ENCODE peak calls at places on chromosomes 6 and 20, in six cellular contexts. One of them, this sample, is unnamed.

GRCh38 chr6:118485601-118486550 is 62.2 kb upstream of the PLN start:
- DNase-seq in mucosa of descending colon: no peak
- DNase-seq in left cardiac atrium: no peak
- DNase-seq in RWPE1: no peak
- DNase-seq in SK-N-SH: no peak
- DNase-seq in lower lobe of right lung: no peak
- DNase-seq in this sample: no peak

GRCh38 chr6:135062735-135063134 is 8.1 kb upstream of the HBS1L start:
- DNase-seq in mucosa of descending colon: no peak
- DNase-seq in left cardiac atrium: no peak
- DNase-seq in RWPE1: no peak
- DNase-seq in SK-N-SH: no peak
- DNase-seq in lower lobe of right lung: no peak
- DNase-seq in this sample: no peak

GRCh38 chr6:27839303-27840081 is 72.7 kb downstream of the OR2B2 start:
- DNase-seq in mucosa of descending colon: no peak
- DNase-seq in left cardiac atrium: peak; percentile 42
- DNase-seq in RWPE1: peak; percentile 61
- DNase-seq in SK-N-SH: peak; percentile 32
- DNase-seq in lower lobe of right lung: no peak
- DNase-seq in this sample: peak; percentile 68

GRCh38 chr6:131175559-131175958 is 40.3 kb downstream of the AKAP7 start:
- DNase-seq in mucosa of descending colon: no peak
- DNase-seq in left cardiac atrium: no peak
- DNase-seq in RWPE1: no peak
- DNase-seq in SK-N-SH: no peak
- DNase-seq in lower lobe of right lung: no peak
- DNase-seq in this sample: no peak

GRCh38 chr20:46621492-46621891 is 29.8 kb downstream of the SLC13A3 start:
- DNase-seq in mucosa of descending colon: no peak
- DNase-seq in left cardiac atrium: no peak
- DNase-seq in RWPE1: no peak
- DNase-seq in SK-N-SH: no peak
- DNase-seq in lower lobe of right lung: no peak
- DNase-seq in this sample: no peak

GRCh38 chr20:4720121-4720976 is 1.4 kb upstream of the PRND start:
- DNase-seq in mucosa of descending colon: peak; percentile 77
- DNase-seq in left cardiac atrium: peak; percentile 80
- DNase-seq in RWPE1: peak; percentile 87
- DNase-seq in SK-N-SH: peak; percentile 86
- DNase-seq in lower lobe of right lung: peak; percentile 82
- DNase-seq in this sample: peak; percentile 62

GRCh38 chr6:150915868-150916267 is 50.4 kb downstream of the MTHFD1L start:
- DNase-seq in mucosa of descending colon: no peak
- DNase-seq in left cardiac atrium: no peak
- DNase-seq in RWPE1: no peak
- DNase-seq in SK-N-SH: no peak
- DNase-seq in lower lobe of right lung: no peak
- DNase-seq in this sample: no peak

GRCh38 chr20:55685425-55685824 is 319.9 kb downstream of the CBLN4 start:
- DNase-seq in mucosa of descending colon: no peak
- DNase-seq in left cardiac atrium: no peak
- DNase-seq in RWPE1: no peak
- DNase-seq in SK-N-SH: no peak
- DNase-seq in lower lobe of right lung: no peak
- DNase-seq in this sample: no peak

GRCh38 chr6:129748212-129748900 is 38.4 kb upstream of the ARHGAP18 start:
- DNase-seq in mucosa of descending colon: no peak
- DNase-seq in left cardiac atrium: no peak
- DNase-seq in RWPE1: peak; percentile 77
- DNase-seq in SK-N-SH: no peak
- DNase-seq in lower lobe of right lung: no peak
- DNase-seq in this sample: no peak

GRCh38 chr6:170152989-170153388 is 137.9 kb downstream of the DLL1 start:
- DNase-seq in mucosa of descending colon: peak; percentile 59
- DNase-seq in left cardiac atrium: peak; percentile 61
- DNase-seq in RWPE1: peak; percentile 79
- DNase-seq in SK-N-SH: no peak
- DNase-seq in lower lobe of right lung: peak; percentile 72
- DNase-seq in this sample: no peak

GRCh38 chr20:19769516-19769915 is 11.5 kb downstream of the RIN2 start:
- DNase-seq in mucosa of descending colon: no peak
- DNase-seq in left cardiac atrium: no peak
- DNase-seq in RWPE1: no peak
- DNase-seq in SK-N-SH: no peak
- DNase-seq in lower lobe of right lung: no peak
- DNase-seq in this sample: no peak

GRCh38 chr6:108876929-108877775 is 28.9 kb downstream of the ARMC2 start:
- DNase-seq in mucosa of descending colon: no peak
- DNase-seq in left cardiac atrium: peak; percentile 86
- DNase-seq in RWPE1: no peak
- DNase-seq in SK-N-SH: no peak
- DNase-seq in lower lobe of right lung: peak; percentile 57
- DNase-seq in this sample: peak; percentile 2

GRCh38 chr20:51431321-51431720 is 111.2 kb downstream of the NFATC2 start:
- DNase-seq in mucosa of descending colon: no peak
- DNase-seq in left cardiac atrium: no peak
- DNase-seq in RWPE1: no peak
- DNase-seq in SK-N-SH: no peak
- DNase-seq in lower lobe of right lung: no peak
- DNase-seq in this sample: no peak

GRCh38 chr6:135163440-135163738 is 17.7 kb upstream of the MYB start:
- DNase-seq in mucosa of descending colon: no peak
- DNase-seq in left cardiac atrium: no peak
- DNase-seq in RWPE1: no peak
- DNase-seq in SK-N-SH: no peak
- DNase-seq in lower lobe of right lung: no peak
- DNase-seq in this sample: no peak

GRCh38 chr6:148407372-148407771 is 64.7 kb downstream of the SASH1 start:
- DNase-seq in mucosa of descending colon: no peak
- DNase-seq in left cardiac atrium: no peak
- DNase-seq in RWPE1: peak; percentile 58
- DNase-seq in SK-N-SH: no peak
- DNase-seq in lower lobe of right lung: no peak
- DNase-seq in this sample: peak; percentile 79

GRCh38 chr20:20821496-20822260 is 109.2 kb upstream of the RALGAPA2 start:
- DNase-seq in mucosa of descending colon: no peak
- DNase-seq in left cardiac atrium: no peak
- DNase-seq in RWPE1: no peak
- DNase-seq in SK-N-SH: no peak
- DNase-seq in lower lobe of right lung: no peak
- DNase-seq in this sample: no peak

GRCh38 chr6:80357674-80358073 is 251.2 kb downstream of the BCKDHB start:
- DNase-seq in mucosa of descending colon: no peak
- DNase-seq in left cardiac atrium: no peak
- DNase-seq in RWPE1: no peak
- DNase-seq in SK-N-SH: no peak
- DNase-seq in lower lobe of right lung: no peak
- DNase-seq in this sample: no peak

This sample was measured in amniotic stem cell.